ENCODE peak calls at places on chromosome 2, in eight cellular contexts. P is activated naive CD4-positive, alpha-beta T cell treated with Interleukin-2 at 50 U/mL for 16 hours; A is small intestine; O is CD4-positive, alpha-beta T cell; V is activated B cell treated with CpG ODN at 0.5 μM for 24 hours; E is astrocyte of the spinal cord; W is naive B cell; N is endothelial cell. S is an unnamed sample.

GRCh38 chr2:207711750-207712487 is 479 bp downstream of the CCNYL1 start:
- DNase-seq in P (peak), A (peak), O (peak), V (peak), E (peak), W (peak), N (peak), S (peak)

GRCh38 chr2:188974184-188974583 is at the start of gene COL3A1:
- DNase-seq in P (no peak), A (no peak), O (no peak), V (no peak), E (peak), W (no peak), N (no peak), S (peak)

GRCh38 chr2:201984333-201984732 is 49.3 kb upstream of the FZD7 start:
- DNase-seq in P (no peak), A (no peak), O (no peak), V (no peak), E (no peak), W (no peak), N (no peak), S (no peak)

GRCh38 chr2:201515573-201516246 is 64.2 kb downstream of the STRADB start:
- DNase-seq in P (no peak), A (no peak), O (no peak), V (no peak), E (no peak), W (no peak), N (no peak), S (no peak)

GRCh38 chr2:168137510-168138180 is 109.8 kb downstream of the STK39 start:
- DNase-seq in P (no peak), A (no peak), O (no peak), V (no peak), E (no peak), W (no peak), N (no peak), S (no peak)

GRCh38 chr2:72917138-72917874 is at the start of gene EMX1:
- DNase-seq in P (peak), A (peak), O (no peak), V (peak), E (no peak), W (peak), N (peak), S (no peak)

GRCh38 chr2:42853571-42854206 is 61.3 kb upstream of the HAAO start:
- DNase-seq in P (no peak), A (no peak), O (no peak), V (no peak), E (no peak), W (no peak), N (no peak), S (no peak)

GRCh38 chr2:195656131-195656858 is 731 bp upstream of the SLC39A10 start:
- DNase-seq in P (no peak), A (no peak), O (no peak), V (no peak), E (no peak), W (no peak), N (no peak), S (no peak)

GRCh38 chr2:10467401-10467800 is 19.3 kb upstream of the ODC1 start:
- DNase-seq in P (no peak), A (no peak), O (no peak), V (no peak), E (no peak), W (no peak), N (peak), S (no peak)

GRCh38 chr2:110115291-110116032 is at the start of gene MALL:
- DNase-seq in P (no peak), A (peak), O (no peak), V (no peak), E (peak), W (no peak), N (peak), S (no peak)

GRCh38 chr2:220300806-220301205 is 673.4 kb downstream of the SLC4A3 start:
- DNase-seq in P (no peak), A (no peak), O (no peak), V (no peak), E (no peak), W (no peak), N (no peak), S (no peak)

GRCh38 chr2:13676269-13676668 is 956.2 kb upstream of the LRATD1 start:
- DNase-seq in P (no peak), A (no peak), O (no peak), V (no peak), E (peak), W (no peak), N (no peak), S (peak)

GRCh38 chr2:80073134-80073561 is 231.4 kb downstream of the LRRTM1 start:
- DNase-seq in P (no peak), A (peak), O (no peak), V (no peak), E (peak), W (no peak), N (peak), S (peak)

GRCh38 chr2:111007757-111008688 is 112.7 kb upstream of the BCL2L11 start:
- DNase-seq in P (no peak), A (no peak), O (no peak), V (no peak), E (no peak), W (no peak), N (no peak), S (no peak)

GRCh38 chr2:46615555-46616487 is 136.5 kb downstream of the TMEM247 start:
- DNase-seq in P (peak), A (peak), O (no peak), V (peak), E (peak), W (peak), N (peak), S (peak)

GRCh38 chr2:128187032-128187654 is 96.1 kb downstream of the UGGT1 start:
- DNase-seq in P (no peak), A (peak), O (no peak), V (no peak), E (peak), W (no peak), N (no peak), S (peak)

GRCh38 chr2:231383701-231384435 is 11.6 kb upstream of the B3GNT7 start:
- DNase-seq in P (no peak), A (peak), O (no peak), V (no peak), E (no peak), W (no peak), N (no peak), S (no peak)

GRCh38 chr2:50401772-50402653 is 629.9 kb downstream of the NRXN1 start:
- DNase-seq in P (peak), A (peak), O (no peak), V (no peak), E (peak), W (no peak), N (peak), S (peak)

GRCh38 chr2:96622544-96622943 is 15.6 kb downstream of the KANSL3 start:
- DNase-seq in P (no peak), A (peak), O (no peak), V (no peak), E (no peak), W (no peak), N (no peak), S (no peak)

GRCh38 chr2:62919041-62919440 is 131.6 kb upstream of the OTX1 start:
- DNase-seq in P (no peak), A (no peak), O (no peak), V (no peak), E (no peak), W (no peak), N (no peak), S (no peak)

GRCh38 chr2:7237476-7237875 is 320.3 kb downstream of the RNF144A start:
- DNase-seq in P (no peak), A (no peak), O (no peak), V (no peak), E (no peak), W (no peak), N (no peak), S (no peak)

GRCh38 chr2:39247512-39247911 is 3.7 kb upstream of the CDKL4 start:
- DNase-seq in P (no peak), A (no peak), O (no peak), V (no peak), E (no peak), W (no peak), N (no peak), S (no peak)

GRCh38 chr2:63888490-63889402 is 47.0 kb downstream of the UGP2 start:
- DNase-seq in P (peak), A (peak), O (peak), V (no peak), E (peak), W (peak), N (peak), S (peak)

GRCh38 chr2:227191367-227191766 is 26.9 kb downstream of the COL4A3 start:
- DNase-seq in P (no peak), A (no peak), O (no peak), V (no peak), E (peak), W (no peak), N (no peak), S (peak)

GRCh38 chr2:219631406-219631891 is 4.0 kb downstream of the SLC4A3 start:
- DNase-seq in P (no peak), A (no peak), O (no peak), V (no peak), E (no peak), W (no peak), N (no peak), S (no peak)

GRCh38 chr2:154125900-154126299 is 254.2 kb downstream of the GALNT13 start:
- DNase-seq in P (no peak), A (no peak), O (no peak), V (no peak), E (no peak), W (no peak), N (no peak), S (no peak)

GRCh38 chr2:230411484-230412368 is 4.3 kb upstream of the SP100 start:
- DNase-seq in P (peak), A (peak), O (no peak), V (peak), E (peak), W (peak), N (peak), S (peak)

GRCh38 chr2:72136349-72136748 is 11.3 kb downstream of the CYP26B1 start:
- DNase-seq in P (no peak), A (no peak), O (no peak), V (no peak), E (no peak), W (no peak), N (no peak), S (no peak)

GRCh38 chr2:239721531-239721930 is 303.6 kb downstream of the NDUFA10 start:
- DNase-seq in P (no peak), A (no peak), O (no peak), V (no peak), E (no peak), W (no peak), N (no peak), S (no peak)

GRCh38 chr2:231524477-231525247 is 5.6 kb downstream of the NMUR1 start:
- DNase-seq in P (no peak), A (no peak), O (no peak), V (no peak), E (no peak), W (no peak), N (no peak), S (no peak)

GRCh38 chr2:219041252-219041651 is at the start of gene CFAP65:
- DNase-seq in P (peak), A (peak), O (no peak), V (no peak), E (peak), W (no peak), N (peak), S (peak)

GRCh38 chr2:159592446-159592845 is 23.9 kb downstream of the BAZ2B start:
- DNase-seq in P (no peak), A (no peak), O (no peak), V (no peak), E (no peak), W (no peak), N (no peak), S (no peak)

GRCh38 chr2:196253115-196253484 is 81.7 kb upstream of the STK17B start:
- DNase-seq in P (no peak), A (no peak), O (no peak), V (no peak), E (no peak), W (no peak), N (no peak), S (no peak)

GRCh38 chr2:58870704-58871103 is 629.6 kb upstream of the FANCL start:
- DNase-seq in P (no peak), A (peak), O (no peak), V (no peak), E (no peak), W (no peak), N (no peak), S (no peak)

GRCh38 chr2:216006164-216006663 is 7.1 kb downstream of the MREG start:
- DNase-seq in P (peak), A (no peak), O (no peak), V (peak), E (no peak), W (no peak), N (peak), S (peak)

GRCh38 chr2:144679942-144680341 is 160.0 kb upstream of the ZEB2 start:
- DNase-seq in P (no peak), A (no peak), O (no peak), V (no peak), E (no peak), W (peak), N (no peak), S (no peak)

GRCh38 chr2:27572439-27572838 is 10.4 kb upstream of the ZNF512 start:
- DNase-seq in P (no peak), A (no peak), O (no peak), V (no peak), E (no peak), W (no peak), N (no peak), S (no peak)

S was measured in iris pigment epithelial cell.